ENCODE peak calls at places on chromosomes 6 and 20, in ten cellular contexts. R is heart left ventricle, E is astrocyte, G is pancreas, Y is neural progenitor cell, H is foreskin fibroblast, S is cardiac fibroblast, F is psoas muscle, N is cardiac muscle cell, D is upper lobe of right lung. O is an unnamed sample.

GRCh38 chr6:23696946-23697345 is 429.1 kb upstream of the NRSN1 start:
- DNase-seq in Y (no peak), D (no peak), G (no peak), E (peak), S (no peak), R (no peak), F (no peak), N (no peak), H (peak), O (no peak)

GRCh38 chr6:3157151-3157933 is at the start of gene TUBB2A:
- DNase-seq in G (peak), R (peak), D (peak), Y (peak), N (peak), E (peak), H (peak), S (peak), F (peak), O (peak)

GRCh38 chr6:53300656-53301551 is 47.8 kb downstream of the ELOVL5 start:
- DNase-seq in R (peak), Y (no peak), S (peak), E (peak), G (no peak), N (peak), D (peak), H (no peak), F (no peak), O (peak)

GRCh38 chr6:80545323-80545722 is 438.9 kb downstream of the BCKDHB start:
- DNase-seq in S (no peak), N (no peak), G (no peak), R (no peak), E (no peak), F (no peak), D (no peak), Y (no peak), H (no peak), O (no peak)

GRCh38 chr6:21444861-21445260 is 148.7 kb upstream of the SOX4 start:
- DNase-seq in H (no peak), S (no peak), Y (no peak), G (no peak), F (no peak), D (no peak), E (no peak), N (no peak), R (no peak), O (no peak)

GRCh38 chr6:43695078-43695966 is 7.7 kb upstream of the MRPS18A start:
- DNase-seq in N (no peak), Y (peak), S (no peak), D (peak), E (no peak), H (no peak), F (no peak), R (peak), G (no peak), O (peak)

GRCh38 chr20:23245553-23246128 is 105.0 kb upstream of the NXT1 start:
- DNase-seq in H (peak), G (peak), D (peak), S (peak), E (no peak), F (peak), R (peak), N (peak), Y (peak), O (peak)

GRCh38 chr20:13656721-13657368 is 18.1 kb upstream of the TASP1 start:
- DNase-seq in H (no peak), R (no peak), S (no peak), E (no peak), F (no peak), G (no peak), D (no peak), N (no peak), Y (no peak), O (no peak)

GRCh38 chr6:22323848-22324247 is 27.0 kb upstream of the PRL start:
- DNase-seq in G (no peak), Y (no peak), D (no peak), R (no peak), H (no peak), F (no peak), N (no peak), S (no peak), E (no peak), O (no peak)

GRCh38 chr6:35052694-35053565 is 88.2 kb downstream of the TCP11 start:
- DNase-seq in G (peak), S (peak), D (no peak), Y (peak), N (no peak), H (peak), R (peak), F (peak), E (no peak), O (no peak)

GRCh38 chr20:22060610-22061009 is 355.1 kb downstream of the PAX1 start:
- DNase-seq in F (no peak), R (no peak), E (no peak), G (no peak), Y (no peak), N (no peak), D (no peak), S (no peak), H (no peak), O (no peak)

GRCh38 chr6:104640761-104641160 is 219.0 kb downstream of the HACE1 start:
- DNase-seq in N (no peak), D (no peak), G (no peak), E (no peak), H (no peak), F (no peak), Y (no peak), S (no peak), R (no peak), O (no peak)

GRCh38 chr6:168193816-168194701 is 115.0 kb upstream of the FRMD1 start:
- DNase-seq in D (peak), E (no peak), R (no peak), N (no peak), G (no peak), F (no peak), S (peak), H (no peak), Y (peak), O (no peak)

GRCh38 chr6:144797881-144798589 is 512.9 kb downstream of the UTRN start:
- DNase-seq in F (no peak), Y (no peak), N (no peak), R (no peak), G (no peak), E (peak), D (no peak), S (peak), H (peak), O (no peak)

GRCh38 chr6:7974932-7975763 is 64.6 kb upstream of the TXNDC5 start:
- DNase-seq in H (peak), S (peak), E (peak), F (peak), R (peak), Y (no peak), G (peak), N (no peak), D (peak), O (peak)

GRCh38 chr6:134318396-134319281 is 727 bp upstream of the SGK1 start:
- DNase-seq in N (no peak), R (no peak), F (no peak), G (no peak), D (no peak), Y (no peak), H (no peak), E (no peak), S (no peak), O (no peak)

GRCh38 chr6:152636675-152637421 is at the start of gene SYNE1:
- DNase-seq in D (peak), N (peak), G (peak), F (peak), H (peak), Y (peak), R (peak), S (peak), E (peak), O (peak)

GRCh38 chr20:9884061-9884460 is 45.2 kb upstream of the PAK5 start:
- DNase-seq in S (no peak), Y (peak), F (no peak), G (no peak), H (no peak), D (no peak), R (no peak), N (no peak), E (no peak), O (no peak)

GRCh38 chr6:85406641-85407075 is 43.2 kb upstream of the NT5E start:
- DNase-seq in Y (no peak), E (no peak), N (no peak), D (no peak), R (no peak), S (no peak), F (no peak), G (no peak), H (no peak), O (no peak)

GRCh38 chr6:69164564-69165252 is 529.6 kb downstream of the ADGRB3 start:
- DNase-seq in R (no peak), D (no peak), S (no peak), Y (peak), F (no peak), E (no peak), H (peak), G (no peak), N (peak), O (no peak)

GRCh38 chr6:142716097-142716496 is 228.9 kb downstream of the HIVEP2 start:
- DNase-seq in Y (no peak), E (no peak), D (no peak), G (no peak), F (no peak), N (no peak), R (no peak), H (no peak), S (no peak), O (no peak)

GRCh38 chr6:54206510-54206909 is 95.3 kb downstream of the MLIP start:
- DNase-seq in E (no peak), R (no peak), F (no peak), H (no peak), Y (no peak), D (no peak), G (no peak), N (no peak), S (no peak), O (no peak)

GRCh38 chr6:15264902-15265761 is 19.3 kb downstream of the JARID2 start:
- DNase-seq in D (no peak), E (peak), R (peak), S (peak), N (no peak), G (no peak), H (peak), F (no peak), Y (peak), O (peak)

DNA sequence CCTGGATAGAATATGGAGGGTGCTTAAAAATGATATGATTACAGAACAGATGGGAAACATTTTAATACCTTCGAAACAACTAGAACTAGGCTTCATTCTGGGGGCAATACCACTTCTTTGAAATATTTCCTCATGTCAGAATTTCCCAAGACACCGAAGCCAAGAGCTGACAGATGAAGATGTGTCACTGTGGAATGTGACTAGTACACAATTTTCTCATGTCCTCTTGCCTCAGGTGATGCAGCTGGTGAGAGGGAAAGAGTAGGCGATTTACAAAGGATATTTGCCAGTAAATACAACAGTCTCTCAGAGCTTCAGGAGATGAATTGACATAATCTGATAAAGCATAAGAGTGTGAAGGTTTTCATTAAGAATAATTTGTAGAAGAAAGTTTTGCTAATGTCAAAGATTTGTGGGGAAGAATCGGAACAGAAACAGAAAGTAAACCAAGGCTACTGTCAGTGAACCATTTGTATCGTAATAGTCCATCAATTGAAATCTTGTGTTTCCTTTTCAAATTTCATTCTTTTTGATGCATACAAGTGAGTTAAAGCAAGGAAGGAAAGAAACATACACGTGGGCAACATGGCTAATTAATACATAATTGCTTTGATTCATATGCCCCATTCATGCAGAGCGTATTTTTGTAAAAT is 164.7 kb upstream of the CCN2 start:
- DNase-seq in F (no peak), N (no peak), S (peak), E (no peak), R (no peak), Y (no peak), G (no peak), D (no peak), H (no peak), O (no peak)
- H3K4me3 ChIP-seq in F (peak), N (no peak), S (peak), E (no peak), R (no peak), Y (no peak), G (peak), D (peak), H (peak), O (peak)

DNA sequence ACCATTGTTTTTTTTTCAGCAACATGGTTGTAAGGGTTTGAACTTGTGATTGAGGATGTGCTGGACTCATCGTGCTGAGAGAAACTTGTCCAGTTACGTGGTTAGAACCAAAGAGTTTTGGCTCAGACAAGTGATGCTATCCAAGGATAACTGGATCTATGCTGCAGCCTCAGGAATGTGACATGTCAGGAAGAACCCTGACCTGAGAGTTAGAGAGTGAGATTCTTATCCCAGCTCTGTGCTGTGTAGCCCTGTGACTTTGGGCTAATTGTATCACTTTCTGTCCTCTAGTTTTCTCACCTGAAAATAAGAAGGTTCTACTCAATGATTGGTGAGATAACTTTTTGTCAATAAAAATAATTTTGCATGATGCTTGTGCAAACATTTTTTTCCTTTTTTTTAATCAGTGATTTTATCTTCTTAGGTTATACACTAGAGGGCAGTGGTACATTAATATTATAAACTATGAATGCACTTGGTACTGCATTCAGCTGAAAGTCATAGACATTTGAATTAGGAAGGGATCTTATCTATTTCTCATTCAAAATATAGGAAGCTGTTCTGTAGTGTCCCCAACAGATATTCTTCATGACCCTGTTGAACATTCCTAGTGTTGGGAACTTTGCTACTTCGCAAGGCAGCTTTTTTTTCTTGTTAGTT is 141.1 kb downstream of the RNF144B start:
- DNase-seq in G (no peak), E (peak), H (peak), D (no peak), F (no peak), S (peak), N (no peak), R (no peak), Y (no peak), O (no peak)
- TF ChIP-seq CTCF in G (no peak), E (peak), H (peak), D (peak), F (peak), S (no peak), N (peak), R (peak), Y (peak), O (peak)

GRCh38 chr6:162626869-162627268 is 100.7 kb downstream of the PRKN start:
- DNase-seq in D (no peak), F (no peak), N (no peak), S (no peak), E (no peak), Y (no peak), H (no peak), G (no peak), R (no peak), O (no peak)

GRCh38 chr6:162625846-162626540 is 101.6 kb downstream of the PRKN start:
- DNase-seq in F (no peak), D (no peak), S (no peak), G (no peak), Y (no peak), H (no peak), E (no peak), R (no peak), N (no peak), O (no peak)

GRCh38 chr6:162627362-162627761 is 100.2 kb downstream of the PRKN start:
- DNase-seq in H (no peak), N (no peak), E (no peak), F (no peak), R (no peak), Y (no peak), D (no peak), S (no peak), G (no peak), O (no peak)

GRCh38 chr6:162631546-162631945 is 96.0 kb downstream of the PRKN start:
- DNase-seq in R (no peak), N (no peak), G (no peak), D (no peak), H (no peak), Y (no peak), F (no peak), E (no peak), S (no peak), O (no peak)

GRCh38 chr6:162627825-162628224 is 99.7 kb downstream of the PRKN start:
- DNase-seq in Y (no peak), R (no peak), N (no peak), G (no peak), D (no peak), E (no peak), S (no peak), F (no peak), H (no peak), O (no peak)
- H3K4me3 ChIP-seq in Y (no peak), R (no peak), N (no peak), G (no peak), D (no peak), E (no peak), S (no peak), F (no peak), H (no peak), O (no peak)

GRCh38 chr20:11267131-11267761 is 593.4 kb upstream of the JAG1 start:
- DNase-seq in E (peak), G (no peak), R (peak), Y (peak), S (peak), F (peak), N (peak), H (peak), D (no peak), O (no peak)
- TF ChIP-seq CTCF in E (no peak), G (no peak), R (no peak), Y (no peak), S (peak), F (no peak), N (peak), H (peak), D (no peak), O (no peak)

DNA sequence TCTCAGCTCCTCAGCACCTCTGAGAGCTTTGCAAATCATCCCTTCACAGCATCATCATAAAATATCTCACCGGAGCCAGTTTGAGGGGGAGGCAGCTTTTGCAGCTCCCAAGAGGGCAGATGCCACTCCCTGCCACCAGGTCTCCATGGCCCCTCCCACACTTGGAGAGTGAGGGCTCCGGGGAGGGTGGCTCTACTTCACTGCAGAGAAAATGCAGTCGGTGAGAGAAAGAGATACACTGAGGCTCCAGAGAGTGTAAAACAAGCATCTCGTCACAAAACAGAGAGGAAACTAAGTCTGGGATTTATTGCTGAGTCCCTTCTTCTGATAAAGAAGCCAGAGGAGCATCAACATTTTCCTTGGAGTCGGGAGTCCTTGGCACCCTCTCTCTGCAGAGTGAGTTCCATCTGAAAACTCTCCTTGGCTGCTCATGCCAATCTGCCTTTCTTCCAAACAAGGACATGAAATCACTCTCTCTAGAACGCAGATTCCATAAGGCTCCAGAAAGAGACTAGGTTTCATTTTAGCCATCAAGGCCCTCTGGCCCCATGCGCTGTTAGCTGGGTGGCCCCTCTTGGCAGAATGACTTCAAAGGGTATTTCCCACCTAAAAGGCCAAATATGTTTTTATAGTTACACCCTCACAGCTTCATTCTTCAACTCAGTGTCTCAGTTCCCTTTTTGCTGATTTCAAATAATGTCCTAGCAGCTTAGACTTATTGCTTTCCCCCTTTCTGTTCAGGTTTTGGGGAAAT is 70.6 kb upstream of the F13A1 start:
- DNase-seq in R (no peak), F (no peak), H (no peak), Y (no peak), E (no peak), D (no peak), S (no peak), G (no peak), N (no peak), O (no peak)
- H3K4me3 ChIP-seq in R (no peak), F (no peak), H (no peak), Y (no peak), E (no peak), D (no peak), S (no peak), G (no peak), N (no peak), O (no peak)

O was measured in lower lobe of right lung.